ENCODE peak calls at places on chromosomes 11 and 22, in eight cellular contexts. F is activated naive CD8-positive, alpha-beta T cell treated with anti-CD3 and anti-CD28 coated beads, Interleukin-2, amount 50 U/mL, for 16 hours; X is thoracic aorta; S is stimulated activated CD4-positive, alpha-beta T cell treated with anti-CD3 and anti-CD28 coated beads, Interleukin-1b, Interleukin-23, amount 100 ng/mL, for 24 hours; A is astrocyte of the spinal cord; K is MG63; R is right lobe of liver; G is CD8-positive, alpha-beta memory T cell. Z is an unnamed sample.

GRCh38 chr11:131491503-131491902 is 121.1 kb downstream of the NTM start:
- DNase-seq in S (no peak), F (no peak), G (no peak), R (no peak), K (no peak), A (no peak), X (no peak), Z (no peak)

GRCh38 chr11:2696461-2696860 is 3.3 kb downstream of the KCNQ1OT1 start:
- DNase-seq in S (no peak), K (no peak), A (no peak), G (no peak), F (no peak), X (no peak), R (no peak), Z (no peak)

GRCh38 chr11:128174465-128175101 is 412.8 kb downstream of the ETS1 start:
- DNase-seq in F (no peak), K (no peak), G (no peak), S (no peak), X (no peak), A (peak), R (no peak), Z (no peak)

GRCh38 chr11:123470862-123471261 is 40.8 kb downstream of the GRAMD1B start:
- DNase-seq in X (no peak), G (no peak), F (no peak), S (no peak), K (no peak), R (no peak), A (no peak), Z (no peak)

GRCh38 chr11:63240098-63240497 is 3.3 kb downstream of the SLC22A25 start:
- DNase-seq in R (no peak), G (no peak), X (no peak), A (no peak), K (peak), F (no peak), S (no peak), Z (no peak)

GRCh38 chr11:630871-631270 is 3.9 kb upstream of the SCT start:
- DNase-seq in X (no peak), A (no peak), S (no peak), F (no peak), K (no peak), G (no peak), R (no peak), Z (no peak)

GRCh38 chr11:22920939-22921565 is 60.8 kb upstream of the CCDC179 start:
- DNase-seq in G (no peak), R (no peak), X (no peak), S (no peak), K (peak), F (no peak), A (peak), Z (peak)

GRCh38 chr22:35961480-35961902 is 67.1 kb downstream of the RBFOX2 start:
- DNase-seq in R (no peak), A (peak), K (peak), G (no peak), S (no peak), X (peak), F (no peak), Z (no peak)

GRCh38 chr11:104352036-104352435 is 188.1 kb upstream of the PDGFD start:
- DNase-seq in A (no peak), S (no peak), G (no peak), X (no peak), K (no peak), R (no peak), F (no peak), Z (no peak)

GRCh38 chr11:72648737-72649136 is 25.5 kb downstream of the PDE2A start:
- DNase-seq in K (no peak), G (no peak), R (no peak), A (no peak), X (no peak), S (no peak), F (no peak), Z (no peak)

GRCh38 chr11:104529213-104529612 is 365.3 kb upstream of the PDGFD start:
- DNase-seq in F (no peak), S (no peak), R (no peak), G (no peak), X (no peak), A (no peak), K (no peak), Z (no peak)

Z was measured in AML-193.